ENCODE peak calls at places on chromosomes 12 and 14, in eight cellular contexts. A, B, M, U, J, V, I and N are unnamed samples.

GRCh38 chr14:50475460-50475859 is 56.9 kb downstream of the MAP4K5 start:
- DNase-seq in A (peak), I (no peak), V (no peak), M (no peak), U (no peak), J (no peak), B (no peak), N (no peak)

GRCh38 chr14:56378474-56378873 is 201.1 kb upstream of the TMEM260 start:
- DNase-seq in V (no peak), I (no peak), M (no peak), A (no peak), J (no peak), U (no peak), B (no peak), N (no peak)

GRCh38 chr14:45181329-45181728 is 45.6 kb downstream of the FANCM start:
- DNase-seq in J (no peak), V (no peak), U (no peak), M (no peak), B (no peak), I (no peak), A (no peak), N (no peak)

GRCh38 chr12:16076970-16077527 is 165.9 kb downstream of the DERA start:
- DNase-seq in A (no peak), U (no peak), M (peak), B (no peak), V (no peak), I (no peak), J (no peak), N (no peak)

GRCh38 chr14:22689186-22689585 is 45.0 kb upstream of the OR6J1 start:
- DNase-seq in U (no peak), B (no peak), I (no peak), V (no peak), J (no peak), M (no peak), A (peak), N (no peak)

GRCh38 chr12:85796001-85796400 is 40.2 kb downstream of the RASSF9 start:
- DNase-seq in J (no peak), A (no peak), V (no peak), B (no peak), U (no peak), I (no peak), M (no peak), N (no peak)

GRCh38 chr14:98731701-98732100 is 540.3 kb downstream of the BCL11B start:
- DNase-seq in A (no peak), M (no peak), B (no peak), J (no peak), I (no peak), U (no peak), V (no peak), N (no peak)

GRCh38 chr12:26124491-26125450 is at the start of gene BHLHE41:
- DNase-seq in I (no peak), B (peak), M (peak), A (no peak), U (peak), J (peak), V (peak), N (peak)

GRCh38 chr12:127773520-127773919 is 493.4 kb upstream of the TMEM132C start:
- DNase-seq in U (no peak), M (no peak), V (no peak), B (no peak), J (no peak), A (peak), I (no peak), N (no peak)

GRCh38 chr14:105055334-105055733 is 9.9 kb downstream of the GPR132 start:
- DNase-seq in I (no peak), A (no peak), M (no peak), U (no peak), B (no peak), J (no peak), V (no peak), N (no peak)

DNA sequence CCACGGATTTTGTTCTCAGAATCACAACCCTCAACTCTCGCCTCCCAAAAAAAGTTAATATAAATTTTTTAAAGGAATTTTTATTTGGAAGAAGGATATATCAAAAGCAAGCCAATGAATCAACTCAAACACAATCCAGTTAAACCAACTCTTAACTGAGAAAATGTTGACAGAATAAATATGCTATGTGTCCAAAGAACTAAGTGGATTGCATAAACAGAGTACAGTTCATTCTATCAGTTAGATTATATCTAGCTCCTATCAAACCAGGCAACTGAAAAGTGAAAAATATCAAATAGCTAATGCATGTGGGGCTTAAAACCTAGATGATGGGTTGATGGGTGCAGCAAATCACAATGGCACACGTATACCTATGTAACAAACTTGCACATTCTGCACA is 16.6 kb downstream of the SLC41A2 start:
- DNase-seq in V (no peak), A (no peak), U (no peak), J (no peak), M (no peak), I (no peak), B (no peak), N (no peak)
- TF ChIP-seq POLR2AphosphoS5 in V (no peak), A (no peak), U (no peak), J (no peak), M (no peak), I (no peak), B (no peak), N (no peak)

GRCh38 chr12:32344047-32344446 is 55.3 kb upstream of the FGD4 start:
- DNase-seq in A (no peak), U (no peak), B (no peak), J (no peak), V (no peak), M (no peak), I (no peak), N (no peak)
- TF ChIP-seq EP300 in A (no peak), U (no peak), B (no peak), J (no peak), V (no peak), M (no peak), I (no peak), N (no peak)

GRCh38 chr12:4323400-4323799 is 2.4 kb downstream of the TIGAR start:
- DNase-seq in V (no peak), M (no peak), J (no peak), U (no peak), A (no peak), I (no peak), B (no peak), N (no peak)

GRCh38 chr12:4320859-4321701 is at the start of gene TIGAR:
- DNase-seq in M (peak), I (peak), B (peak), A (peak), U (peak), V (peak), J (peak), N (peak)

GRCh38 chr12:4324366-4324765 is 3.4 kb downstream of the TIGAR start:
- DNase-seq in V (no peak), M (no peak), A (no peak), B (no peak), U (no peak), I (no peak), J (no peak), N (no peak)

GRCh38 chr12:4320287-4320858 is 640 bp upstream of the TIGAR start:
- DNase-seq in M (no peak), V (no peak), I (no peak), A (no peak), B (no peak), J (no peak), U (no peak), N (no peak)

DNA sequence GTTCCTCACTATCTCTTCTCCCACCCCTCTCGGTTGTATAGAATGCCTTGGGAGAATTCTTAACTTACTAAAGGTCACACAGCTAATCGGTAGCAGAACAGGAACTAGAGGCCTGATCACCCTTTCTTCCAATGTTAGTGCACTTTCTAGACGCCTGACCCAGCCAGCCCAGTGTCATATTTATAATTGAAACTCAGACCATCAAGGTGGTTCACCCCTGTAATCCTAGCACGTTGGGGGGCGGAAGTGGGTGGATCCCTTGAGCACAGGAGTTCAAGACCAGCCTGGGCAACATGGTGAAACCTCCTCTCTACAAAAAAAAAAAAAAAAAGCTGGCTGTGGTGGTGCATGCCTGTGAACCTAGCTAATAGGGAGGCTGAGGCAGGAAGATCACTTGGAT is 1.8 kb downstream of the TIGAR start:
- DNase-seq in V (no peak), U (no peak), M (no peak), B (no peak), J (no peak), A (no peak), I (no peak), N (no peak)
- H3K4me3 ChIP-seq in V (no peak), U (no peak), M (no peak), B (no peak), J (no peak), A (no peak), I (peak), N (no peak)

DNA sequence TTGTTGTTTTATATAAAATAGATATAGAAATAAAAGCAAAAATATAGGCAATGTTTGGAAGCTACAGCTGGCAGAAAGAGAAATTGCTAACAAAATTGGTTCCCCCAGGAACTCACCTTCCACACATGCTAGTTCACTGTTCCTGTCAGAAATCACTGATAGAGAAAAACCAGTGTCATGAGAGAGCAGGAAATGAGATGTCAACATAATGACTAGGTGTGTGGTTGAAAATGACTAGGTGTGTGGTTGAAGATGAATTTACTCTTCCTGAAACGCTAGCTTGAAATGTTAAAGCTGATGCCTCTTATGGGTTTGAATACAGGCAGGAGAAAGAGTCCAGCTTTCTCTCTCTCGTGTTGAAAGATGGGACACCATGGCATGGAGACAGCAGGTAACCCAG is 216.3 kb downstream of the C12orf42 start:
- DNase-seq in B (no peak), M (no peak), V (no peak), I (peak), J (no peak), A (no peak), U (no peak), N (no peak)
- TF ChIP-seq POLR2AphosphoS5 in B (no peak), M (no peak), V (no peak), I (no peak), J (no peak), A (no peak), U (no peak), N (no peak)

GRCh38 chr12:84079621-84080020 is 833.0 kb downstream of the SLC6A15 start:
- DNase-seq in B (no peak), M (no peak), J (no peak), U (no peak), V (no peak), I (no peak), A (no peak), N (no peak)

DNA sequence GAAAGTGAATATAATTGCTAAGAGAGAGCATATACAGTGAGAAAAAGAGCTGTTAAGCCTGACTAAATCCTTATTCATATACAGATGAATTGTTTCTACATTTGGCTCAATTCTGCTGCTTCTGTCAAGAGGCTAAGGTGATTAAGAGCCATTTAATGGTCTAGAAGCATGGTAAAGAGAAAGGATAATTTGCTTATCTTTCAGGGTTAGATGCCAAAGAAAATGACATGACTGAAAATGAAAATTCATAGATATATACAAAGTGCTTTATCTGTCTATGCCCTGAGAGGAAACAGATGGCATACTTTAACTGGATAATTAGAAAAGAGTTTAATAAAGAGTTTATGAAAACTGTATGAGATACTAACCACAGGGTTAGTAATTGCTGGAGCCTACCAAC is 834.9 kb downstream of the SLC6A15 start:
- DNase-seq in A (no peak), U (no peak), I (no peak), J (no peak), V (peak), B (no peak), M (no peak), N (no peak)
- TF ChIP-seq EP300 in A (no peak), U (no peak), I (no peak), J (no peak), V (peak), B (no peak), M (no peak), N (no peak)